ENCODE peak calls at places on chromosomes 1 and 21, in nine cellular contexts. Q is CD4-positive, alpha-beta T cell; W is H7; F is SJSA1; I is AG08396; H is cardiac fibroblast; R is GF-D8; Z is AML-193; J is neural crest cell. T is an unnamed sample.

GRCh38 chr1:149845416-149845815 is 54.0 kb upstream of the BOLA1 start:
- DNase-seq in I (no peak), W (peak), F (no peak), R (no peak), Q (no peak), Z (no peak), J (no peak), H (no peak), T (no peak)

GRCh38 chr1:14662116-14662515 is 63.6 kb downstream of the KAZN start:
- DNase-seq in H (peak), R (no peak), F (no peak), Q (no peak), I (no peak), J (no peak), Z (no peak), W (no peak), T (no peak)

GRCh38 chr21:39444406-39445145 is 1.0 kb downstream of the LCA5L start:
- DNase-seq in R (no peak), J (no peak), I (peak), Q (no peak), F (no peak), W (no peak), H (peak), Z (no peak), T (peak)

GRCh38 chr1:111234866-111235265 is 7.4 kb downstream of the CHI3L2 start:
- DNase-seq in H (no peak), R (no peak), J (no peak), W (no peak), F (no peak), Q (no peak), Z (no peak), I (peak), T (no peak)

GRCh38 chr1:204560590-204560989 is 44.4 kb downstream of the MDM4 start:
- DNase-seq in H (no peak), Q (no peak), J (no peak), R (no peak), F (no peak), Z (no peak), I (peak), W (peak), T (no peak)

GRCh38 chr1:59765036-59765730 is 49.6 kb upstream of the HOOK1 start:
- DNase-seq in J (no peak), R (no peak), Z (no peak), H (no peak), I (no peak), F (no peak), W (no peak), Q (no peak), T (no peak)

GRCh38 chr1:212286437-212287131 is 1.4 kb downstream of the PPP2R5A start:
- DNase-seq in F (no peak), R (peak), Q (no peak), J (no peak), Z (no peak), I (no peak), H (peak), W (no peak), T (no peak)

GRCh38 chr1:23610677-23611076 is 51.4 kb upstream of the ID3 start:
- DNase-seq in Q (no peak), F (no peak), R (no peak), Z (no peak), I (no peak), H (no peak), W (no peak), J (no peak), T (no peak)

GRCh38 chr1:72516826-72517225 is 234.5 kb upstream of the NEGR1 start:
- DNase-seq in Z (no peak), Q (no peak), J (no peak), I (no peak), F (no peak), R (no peak), W (no peak), H (peak), T (no peak)

GRCh38 chr1:223176437-223176836 is 33.4 kb upstream of the TLR5 start:
- DNase-seq in F (no peak), Z (no peak), H (no peak), J (no peak), W (no peak), Q (no peak), I (no peak), R (no peak), T (no peak)

GRCh38 chr1:12486401-12487005 is 131.5 kb downstream of the DHRS3 start:
- DNase-seq in R (no peak), F (peak), J (no peak), H (peak), W (no peak), Z (no peak), Q (no peak), I (no peak), T (no peak)

GRCh38 chr1:39258146-39258924 is 53.8 kb downstream of the MACF1 start:
- DNase-seq in H (peak), I (peak), J (peak), R (no peak), W (peak), F (peak), Z (peak), Q (peak), T (peak)

GRCh38 chr1:53688703-53689102 is 50.3 kb downstream of the GLIS1 start:
- DNase-seq in I (no peak), F (no peak), R (no peak), J (no peak), Z (no peak), H (no peak), Q (no peak), W (no peak), T (no peak)

GRCh38 chr1:90717356-90717664 is 208 bp upstream of the BARHL2 start:
- DNase-seq in Q (no peak), J (no peak), I (no peak), Z (no peak), F (no peak), R (no peak), H (no peak), W (no peak), T (no peak)

GRCh38 chr1:171869097-171869496 is 27.8 kb downstream of the DNM3 start:
- DNase-seq in J (no peak), Q (no peak), F (no peak), Z (no peak), I (no peak), W (no peak), H (peak), R (no peak), T (no peak)

GRCh38 chr1:39427912-39428311 is 63.5 kb upstream of the BMP8A start:
- DNase-seq in Q (no peak), Z (no peak), J (no peak), H (no peak), F (no peak), I (no peak), R (no peak), W (no peak), T (no peak)

GRCh38 chr1:89198500-89199072 is at the start of gene GBP4:
- DNase-seq in Z (peak), J (no peak), I (peak), F (no peak), Q (peak), H (peak), W (no peak), R (no peak), T (no peak)

GRCh38 chr1:1598051-1598719 is 1.8 kb downstream of the FNDC10 start:
- DNase-seq in Q (no peak), F (no peak), R (no peak), I (peak), Z (no peak), W (peak), H (no peak), J (no peak), T (no peak)

GRCh38 chr1:56188855-56189254 is 390.5 kb downstream of the PLPP3 start:
- DNase-seq in H (no peak), R (no peak), I (no peak), Q (no peak), W (no peak), Z (no peak), J (no peak), F (no peak), T (no peak)

GRCh38 chr1:200979574-200980451 is 43.7 kb downstream of the KIF21B start:
- DNase-seq in W (peak), Z (peak), J (peak), F (no peak), Q (peak), R (peak), I (peak), H (peak), T (peak)

GRCh38 chr1:156245451-156246232 is 2.2 kb downstream of the PAQR6 start:
- DNase-seq in H (peak), R (no peak), I (peak), Q (peak), F (no peak), Z (no peak), W (peak), J (no peak), T (no peak)

GRCh38 chr1:209652873-209653401 is 712 bp upstream of the LAMB3 start:
- DNase-seq in W (peak), F (peak), J (no peak), Z (no peak), H (peak), Q (no peak), I (peak), R (no peak), T (no peak)

GRCh38 chr1:246058478-246058877 is 448.6 kb downstream of the SMYD3 start:
- DNase-seq in Z (no peak), W (no peak), Q (no peak), I (no peak), R (no peak), J (no peak), H (no peak), F (no peak), T (no peak)

GRCh38 chr1:6123816-6124215 is 56.3 kb downstream of the CHD5 start:
- DNase-seq in H (no peak), Z (no peak), Q (no peak), I (no peak), F (no peak), J (no peak), R (no peak), W (no peak), T (no peak)

GRCh38 chr1:57024855-57025254 is 59.0 kb upstream of the C8B start:
- DNase-seq in W (peak), Z (no peak), R (no peak), Q (no peak), F (no peak), H (no peak), J (peak), I (no peak), T (peak)

GRCh38 chr1:241611063-241611462 is 29.1 kb downstream of the CHML start:
- DNase-seq in Z (peak), I (peak), J (no peak), W (peak), F (no peak), Q (no peak), H (peak), R (peak), T (no peak)

GRCh38 chr1:147600119-147601111 is 59.1 kb downstream of the BCL9 start:
- DNase-seq in Q (no peak), I (peak), F (no peak), H (peak), R (no peak), Z (no peak), W (no peak), J (no peak), T (no peak)

GRCh38 chr1:45983964-45984363 is 148.5 kb downstream of the PIK3R3 start:
- DNase-seq in H (no peak), I (no peak), J (no peak), W (no peak), Z (no peak), R (no peak), F (no peak), Q (no peak), T (no peak)

GRCh38 chr1:186374313-186375151 is 521 bp downstream of the TPR start:
- DNase-seq in W (peak), I (peak), F (no peak), J (no peak), H (peak), R (peak), Z (peak), Q (peak), T (peak)

GRCh38 chr1:18682375-18682774 is 51.7 kb downstream of the PAX7 start:
- DNase-seq in J (no peak), Q (no peak), W (peak), H (no peak), R (no peak), Z (no peak), I (no peak), F (no peak), T (no peak)

GRCh38 chr1:25106981-25107642 is 125.2 kb downstream of the SYF2 start:
- DNase-seq in I (no peak), J (no peak), W (no peak), Q (no peak), R (no peak), H (no peak), Z (no peak), F (no peak), T (no peak)

GRCh38 chr1:205465392-205465791 is 9.5 kb upstream of the BLACAT1 start:
- DNase-seq in Z (no peak), I (no peak), J (no peak), R (no peak), W (no peak), H (no peak), Q (no peak), F (no peak), T (no peak)

GRCh38 chr1:35220976-35221375 is 28.0 kb upstream of the SFPQ start:
- DNase-seq in Z (peak), F (no peak), J (peak), W (peak), I (no peak), R (no peak), H (peak), Q (no peak), T (no peak)

GRCh38 chr1:160743266-160743665 is 4.2 kb downstream of the SLAMF7 start:
- DNase-seq in Z (no peak), F (no peak), Q (no peak), R (no peak), I (no peak), J (no peak), W (no peak), H (no peak), T (no peak)

GRCh38 chr21:34280389-34280795 is 83.4 kb upstream of the KCNE2 start:
- DNase-seq in I (no peak), W (no peak), H (peak), J (no peak), F (no peak), R (no peak), Z (no peak), Q (no peak), T (no peak)

GRCh38 chr1:17636612-17637011 is 97.1 kb downstream of the ARHGEF10L start:
- DNase-seq in W (no peak), I (no peak), F (no peak), Q (no peak), R (no peak), Z (no peak), J (no peak), H (no peak), T (no peak)

GRCh38 chr1:192436441-192437078 is 119.8 kb downstream of the RGS21 start:
- DNase-seq in Z (no peak), J (no peak), R (no peak), F (no peak), W (no peak), Q (no peak), H (no peak), I (no peak), T (no peak)

GRCh38 chr21:32256226-32256625 is 22.6 kb downstream of the MIS18A start:
- DNase-seq in J (no peak), Z (no peak), Q (no peak), W (no peak), H (no peak), F (no peak), R (no peak), I (no peak), T (no peak)

GRCh38 chr1:5685446-5686040 is 306.7 kb downstream of the NPHP4 start:
- DNase-seq in J (no peak), Z (no peak), I (no peak), Q (no peak), R (no peak), F (no peak), H (no peak), W (no peak), T (no peak)

GRCh38 chr1:161379071-161379470 is 11.4 kb upstream of the CFAP126 start:
- DNase-seq in Z (no peak), H (peak), J (no peak), Q (peak), I (peak), W (no peak), R (no peak), F (peak), T (peak)